ENCODE peak calls at places on chromosome 14, in eight cellular contexts. U is fibroblast of pulmonary artery; O is cardiac muscle cell; E is H7; B is WTC11; I is HEK293T; Q is NCI-H446 treated with DMSO at 0.1 percent for 48 hours; H is activated T-cell treated with anti-CD3 and anti-CD28 coated beads, Interleukin-2, amount 50 U/mL, for 48 hours. C is an unnamed sample.

GRCh38 chr14:90549794-90550591 is 153.2 kb downstream of the CALM1 start:
- DNase-seq in E (no peak), I (no peak), Q (no peak), B (no peak), H (no peak), U (no peak), O (no peak), C (no peak)

GRCh38 chr14:64337901-64338615 is 43.9 kb upstream of the ESR2 start:
- DNase-seq in I (peak; percentile 57), B (peak; percentile 86), E (peak; percentile 65), U (peak; percentile 55), H (peak; percentile 60), O (peak; percentile 88), Q (peak; percentile 47), C (peak; percentile 58)

GRCh38 chr14:70188292-70188607 is 501 bp downstream of the SLC8A3 start:
- DNase-seq in U (no peak), E (no peak), I (no peak), O (peak; percentile 28), B (no peak), Q (no peak), H (no peak), C (no peak)

GRCh38 chr14:31877333-31877798 is 199.7 kb upstream of the ARHGAP5 start:
- DNase-seq in B (no peak), U (peak; percentile 71), H (no peak), O (no peak), E (no peak), Q (no peak), I (no peak), C (peak; percentile 71)

GRCh38 chr14:55180434-55180833 is 11.0 kb downstream of the DLGAP5 start:
- DNase-seq in E (no peak), O (no peak), U (no peak), I (no peak), Q (no peak), H (no peak), B (no peak), C (peak; percentile 67)

GRCh38 chr14:93544212-93544611 is 113.5 kb downstream of the UNC79 start:
- DNase-seq in Q (no peak), B (no peak), E (no peak), O (no peak), U (no peak), H (no peak), I (no peak), C (no peak)

GRCh38 chr14:100486025-100486828 is 101.0 kb downstream of the BEGAIN start:
- DNase-seq in B (peak; percentile 94), E (peak; percentile 93), H (peak; percentile 74), U (peak; percentile 74), Q (peak; percentile 64), O (peak; percentile 92), I (peak; percentile 76), C (peak; percentile 68)

GRCh38 chr14:51564460-51564859 is 87.2 kb upstream of the FRMD6 start:
- DNase-seq in B (no peak), U (no peak), H (no peak), I (no peak), Q (no peak), E (no peak), O (peak; percentile 8), C (no peak)

GRCh38 chr14:51451561-51451960 is 200.1 kb upstream of the FRMD6 start:
- DNase-seq in O (no peak), H (no peak), E (no peak), B (no peak), I (no peak), Q (no peak), U (no peak), C (no peak)

GRCh38 chr14:89613260-89614008 is 196.4 kb upstream of the FOXN3 start:
- DNase-seq in Q (no peak), U (no peak), O (no peak), I (no peak), H (no peak), E (no peak), B (no peak), C (no peak)

GRCh38 chr14:61608245-61609142 is 86.8 kb upstream of the HIF1A start:
- DNase-seq in Q (peak; percentile 25), O (no peak), I (no peak), E (no peak), B (no peak), H (no peak), U (peak; percentile 57), C (peak; percentile 73)

GRCh38 chr14:101716956-101717662 is 44.4 kb upstream of the PPP2R5C start:
- DNase-seq in Q (no peak), O (no peak), U (no peak), E (peak; percentile 32), H (no peak), I (no peak), B (no peak), C (no peak)

GRCh38 chr14:96212896-96213295 is 8.3 kb downstream of the BDKRB2 start:
- DNase-seq in U (no peak), E (no peak), B (no peak), Q (no peak), H (no peak), O (no peak), I (no peak), C (no peak)

GRCh38 chr14:73744874-73745529 is 30.8 kb upstream of the PNMA1 start:
- DNase-seq in O (no peak), U (no peak), I (no peak), E (no peak), Q (no peak), B (no peak), H (no peak), C (no peak)

GRCh38 chr14:61749264-61749663 is 13.0 kb upstream of the SNAPC1 start:
- DNase-seq in B (no peak), O (peak; percentile 15), E (no peak), Q (no peak), U (no peak), H (no peak), I (no peak), C (peak; percentile 83)

GRCh38 chr14:93880025-93880820 is 46.9 kb upstream of the FAM181A start:
- DNase-seq in H (no peak), B (no peak), U (no peak), O (no peak), I (peak; percentile 49), Q (no peak), E (peak; percentile 70), C (peak; percentile 17)

GRCh38 chr14:92897922-92898599 is 24.9 kb upstream of the CHGA start:
- DNase-seq in E (no peak), Q (no peak), I (no peak), H (peak; percentile 55), O (no peak), U (no peak), B (no peak), C (no peak)

GRCh38 chr14:48771717-48772116 is 814.5 kb downstream of the RPS29 start:
- DNase-seq in Q (no peak), B (no peak), H (no peak), O (peak; percentile 54), I (no peak), U (peak; percentile 7), E (no peak), C (no peak)

GRCh38 chr14:99774526-99775307 is 18.5 kb upstream of the EML1 start:
- DNase-seq in E (peak; percentile 50), O (no peak), B (no peak), I (no peak), H (no peak), U (peak; percentile 55), Q (peak; percentile 41), C (peak; percentile 60)

GRCh38 chr14:85061256-85061655 is 468.7 kb upstream of the FLRT2 start:
- DNase-seq in O (no peak), H (no peak), B (no peak), U (no peak), E (no peak), I (no peak), Q (no peak), C (no peak)